ENCODE peak calls at places on chromosomes 6 and 20, in four cellular contexts. U is A549, K is H1, E is HepG2. S is an unnamed sample.

GRCh38 chr20:46857061-46857831 is 37.4 kb upstream of the EYA2 start:
- DNase-seq in U (no peak), K (no peak), E (no peak), S (no peak)

GRCh38 chr20:21503345-21503744 is 10.5 kb downstream of the NKX2-2 start:
- DNase-seq in U (no peak), E (no peak), K (no peak), S (no peak)

GRCh38 chr6:152428126-152428525 is 209.0 kb downstream of the SYNE1 start:
- DNase-seq in E (no peak), U (no peak), K (no peak), S (no peak)

GRCh38 chr20:49268600-49269365 is 9.1 kb downstream of the ZNFX1 start:
- DNase-seq in K (no peak), U (no peak), E (no peak), S (no peak)

GRCh38 chr6:131177996-131178395 is 42.7 kb downstream of the AKAP7 start:
- DNase-seq in K (no peak), U (no peak), E (no peak), S (no peak)

GRCh38 chr20:34579191-34579661 is 20.7 kb downstream of the MAP1LC3A start:
- DNase-seq in U (peak), E (peak), K (no peak), S (no peak)

GRCh38 chr20:3483784-3484183 is 13.0 kb downstream of the ATRN start:
- DNase-seq in K (no peak), U (no peak), E (no peak), S (no peak)

GRCh38 chr20:20713244-20713765 is 861 bp upstream of the RALGAPA2 start:
- DNase-seq in K (no peak), E (peak), U (no peak), S (no peak)

GRCh38 chr20:24718696-24719095 is 230.4 kb upstream of the CST7 start:
- DNase-seq in U (no peak), E (no peak), K (peak), S (no peak)

GRCh38 chr6:108526739-108527174 is 34.0 kb upstream of the FOXO3 start:
- DNase-seq in K (no peak), E (peak), U (peak), S (peak)

GRCh38 chr20:49825521-49826033 is 12.9 kb downstream of the SLC9A8 start:
- DNase-seq in U (no peak), K (no peak), E (peak), S (no peak)

DNA sequence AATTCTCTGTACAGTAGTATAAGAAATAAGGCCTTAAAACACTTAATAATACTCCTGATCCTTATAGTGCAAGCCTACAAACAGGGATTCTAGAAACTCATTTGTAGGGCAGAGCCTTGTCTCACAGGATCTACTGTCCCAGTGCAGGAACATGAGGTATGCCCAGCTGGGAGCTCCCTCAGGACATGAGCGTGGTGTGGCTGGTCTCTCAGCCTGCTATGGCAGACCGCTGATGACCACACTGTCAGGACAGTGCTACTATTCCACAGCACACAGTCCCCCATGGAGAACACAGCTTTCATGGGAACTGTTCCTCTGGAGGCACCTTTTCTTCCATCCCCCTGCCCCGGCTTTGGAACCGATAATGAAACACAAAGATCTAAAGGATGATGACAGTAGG is 53.0 kb downstream of the SERAC1 start:
- DNase-seq in U (no peak), K (no peak), E (no peak), S (peak)
- TF ChIP-seq PHF8 in U (no peak), K (no peak), E (no peak), S (no peak)

DNA sequence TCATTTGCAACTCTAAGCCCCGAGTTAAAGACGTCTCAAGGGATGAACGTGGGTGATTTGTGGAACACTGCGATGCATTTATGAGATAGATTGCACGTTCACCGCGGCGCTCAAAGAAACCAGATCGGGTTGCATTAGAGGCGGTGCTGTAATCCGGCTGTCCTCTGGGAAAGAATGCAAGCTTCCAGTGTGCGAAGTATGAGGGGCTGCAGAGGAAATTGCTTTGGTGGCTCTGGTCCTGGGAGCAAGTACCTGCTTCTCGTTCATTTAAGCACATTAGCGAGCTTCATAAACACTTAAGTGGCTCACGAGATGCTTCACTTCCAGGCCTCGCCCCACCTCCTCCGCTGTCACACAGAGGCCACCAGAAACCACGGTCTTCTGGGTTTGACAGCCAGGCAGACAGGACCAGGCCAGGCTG is 182.3 kb downstream of the CDH4 start:
- DNase-seq in K (no peak), E (no peak), U (no peak), S (no peak)
- TF ChIP-seq PHF8 in K (no peak), E (no peak), U (no peak), S (no peak)

DNA sequence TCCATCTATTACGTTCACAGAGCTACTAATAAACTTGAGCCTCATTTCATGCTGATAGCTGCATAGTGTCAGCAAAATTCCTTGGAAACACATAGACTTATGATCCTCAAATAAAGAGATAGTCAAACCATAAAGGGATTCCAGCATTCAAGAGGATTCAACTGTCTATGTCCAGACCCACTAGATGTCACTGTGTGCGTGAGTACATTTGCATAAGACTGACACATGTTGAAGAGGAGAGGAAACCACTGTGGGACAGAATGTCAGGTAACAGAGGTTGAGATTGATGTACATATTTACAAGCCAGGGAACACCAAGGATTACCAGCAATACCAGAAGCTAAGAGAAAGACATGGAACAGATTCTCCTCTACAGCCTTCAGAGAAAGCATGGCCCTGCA is 266.5 kb downstream of the COL12A1 start:
- DNase-seq in K (no peak), E (no peak), U (peak), S (no peak)
- TF ChIP-seq PHF8 in K (no peak), E (no peak), U (no peak), S (no peak)

GRCh38 chr6:134267917-134268361 is 50.0 kb downstream of the SGK1 start:
- DNase-seq in E (peak), K (peak), U (no peak), S (no peak)
- TF ChIP-seq PHF8 in E (no peak), K (no peak), U (no peak), S (no peak)

GRCh38 chr20:36431604-36432003 is 109.7 kb upstream of the MYL9 start:
- DNase-seq in K (no peak), E (no peak), U (no peak), S (no peak)

GRCh38 chr20:36434383-36434782 is 106.9 kb upstream of the MYL9 start:
- DNase-seq in K (no peak), E (no peak), U (no peak), S (no peak)

GRCh38 chr20:36435799-36436541 is 105.3 kb upstream of the MYL9 start:
- DNase-seq in K (peak), U (peak), E (peak), S (peak)

GRCh38 chr20:36432096-36432495 is 109.2 kb upstream of the MYL9 start:
- DNase-seq in U (no peak), K (no peak), E (no peak), S (no peak)
- TF ChIP-seq PHF8 in U (no peak), K (no peak), E (no peak), S (no peak)

GRCh38 chr20:51427625-51428291 is 114.8 kb downstream of the NFATC2 start:
- DNase-seq in U (no peak), E (no peak), K (no peak), S (no peak)
- TF ChIP-seq PHF8 in U (no peak), E (no peak), K (no peak), S (no peak)

GRCh38 chr6:113104546-113105325 is 752.4 kb upstream of the MARCKS start:
- DNase-seq in K (no peak), E (no peak), U (no peak), S (no peak)

GRCh38 chr6:113102761-113103160 is 754.4 kb upstream of the MARCKS start:
- DNase-seq in K (no peak), E (no peak), U (no peak), S (no peak)

GRCh38 chr6:113103618-113104390 is 753.3 kb upstream of the MARCKS start:
- DNase-seq in U (no peak), E (no peak), K (no peak), S (no peak)
- TF ChIP-seq PHF8 in U (no peak), E (no peak), K (no peak), S (no peak)

GRCh38 chr6:110353420-110353819 is 4.7 kb downstream of the METTL24 start:
- DNase-seq in E (no peak), K (no peak), U (no peak), S (no peak)

GRCh38 chr6:110357298-110357695 is 852 bp downstream of the METTL24 start:
- DNase-seq in E (no peak), K (no peak), U (no peak), S (no peak)

GRCh38 chr6:110356778-110357177 is 1.4 kb downstream of the METTL24 start:
- DNase-seq in U (no peak), K (no peak), E (no peak), S (no peak)

GRCh38 chr6:110355727-110356126 is 2.4 kb downstream of the METTL24 start:
- DNase-seq in E (no peak), K (no peak), U (no peak), S (no peak)

GRCh38 chr6:110355031-110355430 is 3.1 kb downstream of the METTL24 start:
- DNase-seq in K (no peak), E (no peak), U (no peak), S (no peak)
- TF ChIP-seq PHF8 in K (no peak), E (no peak), U (no peak), S (no peak)

GRCh38 chr20:12808006-12808567 is 200.7 kb upstream of the SPTLC3 start:
- DNase-seq in E (peak), U (no peak), K (no peak), S (no peak)
- TF ChIP-seq PHF8 in E (no peak), U (no peak), K (no peak), S (no peak)

S was measured in K562.